ENCODE peak calls at places on chromosome 7, in five cellular contexts. I is AG09309, V is lower lobe of right lung, S is IMR-90, N is mammary epithelial cell. K is an unnamed sample.

GRCh38 chr7:19982841-19983835 is 209.7 kb upstream of the TMEM196 start:
- DNase-seq in S (peak; percentile 77), I (peak; percentile 75), V (no peak), N (peak; percentile 45), K (peak; percentile 71)

GRCh38 chr7:136555933-136556332 is 312.5 kb upstream of the CHRM2 start:
- DNase-seq in V (no peak), N (no peak), S (no peak), I (no peak), K (no peak)

GRCh38 chr7:142556745-142557144 is 192.5 kb upstream of the PRSS1 start:
- DNase-seq in N (peak; percentile 95), S (peak; percentile 99), V (no peak), I (peak; percentile 96), K (peak; percentile 99)

GRCh38 chr7:19915596-19915995 is 142.2 kb upstream of the TMEM196 start:
- DNase-seq in V (no peak), N (no peak), I (no peak), S (no peak), K (no peak)

GRCh38 chr7:44448922-44449321 is 41.5 kb downstream of the NUDCD3 start:
- DNase-seq in S (peak; percentile 31), N (peak; percentile 41), V (no peak), I (no peak), K (peak; percentile 20)

GRCh38 chr7:37433166-37433565 is 15.5 kb downstream of the ELMO1 start:
- DNase-seq in V (no peak), N (no peak), I (no peak), S (no peak), K (no peak)

GRCh38 chr7:25774675-25775074 is 377.3 kb upstream of the NFE2L3 start:
- DNase-seq in V (no peak), I (no peak), S (no peak), N (no peak), K (no peak)

GRCh38 chr7:148334959-148335577 is 255.5 kb upstream of the C7orf33 start:
- DNase-seq in I (no peak), N (peak; percentile 78), S (no peak), V (no peak), K (no peak)

GRCh38 chr7:93945756-93946540 is 24.4 kb downstream of the GNG11 start:
- DNase-seq in V (no peak), N (no peak), I (no peak), S (no peak), K (no peak)

GRCh38 chr7:92781117-92781720 is 55.2 kb downstream of the CDK6 start:
- DNase-seq in I (no peak), V (no peak), S (no peak), N (no peak), K (no peak)

GRCh38 chr7:92777993-92778392 is 58.4 kb downstream of the CDK6 start:
- DNase-seq in I (no peak), V (no peak), S (no peak), N (no peak), K (no peak)

GRCh38 chr7:92782236-92782635 is 54.1 kb downstream of the CDK6 start:
- DNase-seq in S (no peak), N (no peak), I (no peak), V (no peak), K (no peak)

GRCh38 chr7:92782855-92783254 is 53.5 kb downstream of the CDK6 start:
- DNase-seq in N (no peak), S (no peak), I (no peak), V (no peak), K (no peak)

GRCh38 chr7:92778972-92779371 is 57.4 kb downstream of the CDK6 start:
- DNase-seq in S (peak; percentile 85), V (no peak), I (peak; percentile 76), N (peak; percentile 32), K (peak; percentile 78)
- TF ChIP-seq CTCF in S (peak; percentile 3), V (no peak), I (peak; percentile 5), N (peak; percentile 21), K (no peak)

GRCh38 chr7:4790516-4790991 is 15.1 kb downstream of the AP5Z1 start:
- DNase-seq in I (no peak), V (no peak), N (no peak), S (no peak), K (no peak)

GRCh38 chr7:4791101-4791737 is 15.8 kb downstream of the AP5Z1 start:
- DNase-seq in N (no peak), S (no peak), I (no peak), V (peak; percentile 43), K (no peak)

GRCh38 chr7:4791738-4792536 is 16.5 kb downstream of the AP5Z1 start:
- DNase-seq in S (peak; percentile 15), N (no peak), I (no peak), V (peak; percentile 83), K (peak; percentile 80)

GRCh38 chr7:4794591-4795350 is 19.3 kb downstream of the AP5Z1 start:
- DNase-seq in I (no peak), S (no peak), V (no peak), N (no peak), K (no peak)

DNA sequence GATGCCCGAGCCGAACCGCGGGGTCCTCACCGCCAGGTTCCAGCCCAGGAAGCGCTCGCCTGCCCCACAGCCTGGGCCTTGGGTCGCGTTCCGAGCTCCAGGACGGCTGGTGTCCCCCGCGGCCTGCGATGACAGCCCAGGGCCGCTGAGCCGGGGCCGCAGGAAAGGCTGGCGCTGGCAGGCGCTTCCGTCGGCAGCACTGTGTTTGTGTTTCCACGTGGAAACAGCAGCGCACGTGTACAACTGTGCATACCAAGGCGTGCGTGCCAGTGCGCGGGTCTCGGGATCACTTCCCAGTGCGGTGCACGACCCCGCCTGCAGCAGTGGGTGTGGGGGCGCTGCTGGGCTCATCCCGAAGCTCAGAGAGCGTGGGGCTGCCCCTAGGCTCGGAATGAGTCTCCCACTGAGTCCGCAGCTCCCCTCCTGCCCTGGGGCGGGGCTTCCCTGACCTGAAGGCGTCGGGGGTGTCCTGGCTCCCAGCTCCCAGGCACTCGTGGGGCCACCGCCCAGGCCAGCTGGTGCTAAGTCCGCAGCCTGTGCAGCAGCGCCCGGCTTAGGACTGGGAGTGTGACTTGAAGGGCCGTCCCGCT is 17.2 kb downstream of the AP5Z1 start:
- DNase-seq in S (no peak), N (no peak), I (no peak), V (peak; percentile 60), K (peak; percentile 19)
- H3K4me3 ChIP-seq in S (no peak overlapping the region), N (no peak overlapping the region), I (no peak overlapping the region), V (peak overlapping the region; percentile 50), K (no peak overlapping the region)

GRCh38 chr7:66522518-66522917 is 106.2 kb upstream of the KCTD7 start:
- DNase-seq in N (no peak), V (no peak), I (no peak), S (no peak), K (peak; percentile 43)
- TF ChIP-seq CTCF in N (peak; percentile 44), V (no peak), I (peak; percentile 37), S (peak; percentile 25), K (peak; percentile 14)

DNA sequence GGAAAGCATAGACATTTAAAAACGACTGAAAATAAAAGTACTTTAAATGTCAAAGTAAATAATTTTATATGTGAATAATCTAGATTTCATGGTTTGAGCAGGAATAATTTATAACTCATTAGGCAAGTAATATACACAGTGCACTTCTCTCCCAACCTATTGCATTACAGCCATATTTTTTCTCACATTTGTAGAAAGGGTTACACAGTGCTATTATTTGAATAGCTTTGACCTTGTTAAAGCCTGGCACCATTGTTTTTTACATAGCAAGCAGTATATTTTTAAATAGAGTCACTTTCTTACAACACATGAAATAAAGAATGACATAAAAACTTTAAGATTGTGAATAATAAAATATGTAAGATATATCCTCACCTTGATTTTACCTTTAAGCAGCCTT is 969 bp downstream of the PPP1R3A start:
- DNase-seq in S (no peak), I (no peak), V (no peak), N (no peak), K (no peak)
- H3K4me3 ChIP-seq in S (no peak overlapping the region), I (no peak overlapping the region), V (no peak overlapping the region), N (no peak overlapping the region), K (no peak overlapping the region)

DNA sequence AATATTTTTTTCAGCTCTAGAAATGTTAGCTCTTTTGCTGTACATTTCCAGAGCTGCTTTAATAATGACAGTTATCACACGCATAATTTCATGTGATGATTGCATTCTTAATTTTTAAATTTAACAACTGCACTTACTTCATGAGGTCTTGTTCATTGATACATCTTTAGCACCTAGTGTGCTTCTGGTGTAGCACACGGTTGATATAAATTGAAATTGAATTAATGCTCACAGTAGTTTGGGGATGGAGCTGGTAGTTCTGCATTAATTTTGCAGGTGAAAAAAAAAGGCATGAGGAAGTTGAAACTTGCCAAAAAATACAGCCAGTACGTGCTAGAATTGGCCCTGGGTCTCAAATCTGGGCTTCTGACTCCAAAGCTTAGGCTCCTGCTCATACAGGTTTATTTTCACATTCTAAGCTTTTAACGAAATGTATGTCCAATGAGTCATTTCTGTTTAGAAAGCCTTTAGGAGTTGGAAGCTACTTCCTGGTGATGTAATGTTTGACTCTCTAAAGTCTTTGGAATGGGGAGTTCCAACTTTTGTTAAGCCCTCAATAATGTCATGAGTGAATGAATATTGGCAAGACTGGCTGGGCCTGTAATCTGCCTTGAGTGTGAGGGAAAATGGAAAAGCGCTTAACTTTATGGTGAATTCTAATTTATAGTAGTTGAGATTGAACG is 62.5 kb downstream of the DAGLB start:
- DNase-seq in S (peak; percentile 97), N (peak; percentile 97), I (peak; percentile 81), V (no peak), K (peak; percentile 81)
- TF ChIP-seq CTCF in S (no peak), N (no peak), I (no peak), V (no peak), K (no peak)

GRCh38 chr7:8305104-8305503 is 43.1 kb upstream of the ICA1 start:
- DNase-seq in S (no peak), N (no peak), V (no peak), I (no peak), K (no peak)

GRCh38 chr7:8305625-8306388 is 43.8 kb upstream of the ICA1 start:
- DNase-seq in S (no peak), V (no peak), I (no peak), N (no peak), K (no peak)

GRCh38 chr7:8303904-8304528 is 42.0 kb upstream of the ICA1 start:
- DNase-seq in N (no peak), V (no peak), S (no peak), I (no peak), K (no peak)
- H3K4me3 ChIP-seq in N (no peak overlapping the region), V (no peak overlapping the region), S (no peak overlapping the region), I (no peak overlapping the region), K (no peak overlapping the region)

DNA sequence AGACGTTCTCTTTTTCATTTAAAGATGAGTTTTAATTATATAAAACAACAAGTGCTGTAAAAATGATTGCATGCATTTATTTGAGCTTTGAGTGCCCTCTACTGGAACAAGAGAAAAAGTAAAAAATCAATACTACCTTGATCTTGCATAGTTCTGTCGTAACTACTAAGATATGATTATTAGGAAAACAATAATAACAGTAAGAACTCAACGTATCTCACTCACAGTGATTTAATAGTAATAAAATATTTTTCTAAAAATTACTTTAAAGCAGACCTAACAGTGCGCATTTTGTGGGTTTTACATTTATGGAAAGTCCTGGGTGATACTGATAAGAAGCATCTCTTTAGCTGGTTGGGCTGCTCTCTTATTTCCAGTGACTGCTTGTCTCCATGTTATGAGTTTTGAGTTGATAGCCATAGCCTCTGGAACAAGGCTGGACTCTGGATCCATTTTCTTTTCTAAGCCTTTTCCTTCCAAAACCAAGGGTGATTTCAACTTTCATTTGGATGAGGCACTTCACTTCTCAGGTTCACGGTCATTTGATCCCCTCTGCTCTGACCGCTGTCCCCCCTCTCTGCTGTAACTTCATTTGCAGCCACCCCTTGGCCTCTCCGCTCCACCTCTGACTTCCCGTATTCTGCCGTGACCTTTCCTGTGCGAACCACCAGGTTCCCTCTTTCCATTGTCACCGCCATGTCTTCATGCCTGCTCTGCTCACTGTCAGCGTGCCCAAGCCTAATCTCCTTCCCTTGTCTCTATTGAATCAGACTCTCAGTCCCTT is 29.6 kb upstream of the INHBA start:
- DNase-seq in S (peak; percentile 33), I (no peak), N (no peak), V (peak; percentile 51), K (peak; percentile 47)
- TF ChIP-seq CTCF in S (peak; percentile 54), I (peak; percentile 23), N (peak; percentile 49), V (peak; percentile 26), K (peak; percentile 31)